ENCODE peak calls at places on chromosomes 5 and 9, in four cellular contexts. U is RWPE1, X is lower leg skin, Q is cardiac fibroblast. E is an unnamed sample.

GRCh38 chr5:91076138-91076537 is 307.0 kb downstream of the ARRDC3 start:
- DNase-seq in U (no peak), X (no peak), Q (peak), E (no peak)

GRCh38 chr5:84248013-84248412 is 136.7 kb downstream of the EDIL3 start:
- DNase-seq in U (no peak), X (no peak), Q (no peak), E (no peak)

GRCh38 chr9:72424131-72424530 is 59.1 kb upstream of the ZFAND5 start:
- DNase-seq in U (no peak), X (no peak), Q (no peak), E (no peak)

GRCh38 chr5:34630596-34630995 is 25.5 kb upstream of the RAI14 start:
- DNase-seq in U (no peak), X (no peak), Q (no peak), E (no peak)

GRCh38 chr5:121681200-121681855 is 170.4 kb upstream of the FTMT start:
- DNase-seq in U (no peak), X (no peak), Q (no peak), E (no peak)

GRCh38 chr9:112360047-112360804 is 19.7 kb upstream of the HSDL2 start:
- DNase-seq in U (no peak), X (no peak), Q (peak), E (peak)

GRCh38 chr5:179167871-179168451 is 107.8 kb downstream of the ZNF354C start:
- DNase-seq in U (no peak), X (no peak), Q (no peak), E (no peak)

GRCh38 chr5:116573617-116574431 is 799 bp downstream of the SEMA6A start:
- DNase-seq in U (no peak), X (no peak), Q (peak), E (peak)

GRCh38 chr9:93072383-93072795 is 13.9 kb downstream of the SUSD3 start:
- DNase-seq in U (no peak), X (no peak), Q (no peak), E (peak)

GRCh38 chr5:139061274-139061673 is 136.9 kb downstream of the SIL1 start:
- DNase-seq in U (peak), X (no peak), Q (peak), E (peak)

GRCh38 chr5:59596586-59597348 is 296.8 kb downstream of the PDE4D start:
- DNase-seq in U (peak), X (no peak), Q (peak), E (peak)

GRCh38 chr9:83154087-83154736 is 91.3 kb upstream of the RASEF start:
- DNase-seq in U (peak), X (no peak), Q (peak), E (peak)

GRCh38 chr5:1519631-1520141 is 4.1 kb downstream of the LPCAT1 start:
- DNase-seq in U (no peak), X (no peak), Q (no peak), E (no peak)

GRCh38 chr5:849651-850301 is 1.0 kb downstream of the ZDHHC11 start:
- DNase-seq in U (no peak), X (no peak), Q (no peak), E (no peak)

GRCh38 chr9:72351538-72352453 is 13.2 kb downstream of the ZFAND5 start:
- DNase-seq in U (no peak), X (no peak), Q (peak), E (peak)

GRCh38 chr9:92920437-92920836 is 26.9 kb upstream of the FGD3 start:
- DNase-seq in U (no peak), X (no peak), Q (no peak), E (no peak)

GRCh38 chr5:91130759-91131158 is 252.4 kb downstream of the ARRDC3 start:
- DNase-seq in U (no peak), X (no peak), Q (no peak), E (no peak)

GRCh38 chr9:33851301-33851700 is 34.3 kb downstream of the UBE2R2 start:
- DNase-seq in U (no peak), X (no peak), Q (peak), E (no peak)

GRCh38 chr5:132658383-132659302 is 670 bp downstream of the IL13 start:
- DNase-seq in U (no peak), X (no peak), Q (no peak), E (no peak)

GRCh38 chr9:32551491-32552049 is 557 bp upstream of the SMIM27 start:
- DNase-seq in U (peak), X (peak), Q (no peak), E (no peak)

GRCh38 chr9:130200038-130200979 is 28.1 kb downstream of the NCS1 start:
- DNase-seq in U (no peak), X (no peak), Q (no peak), E (no peak)

GRCh38 chr9:127875306-127875966 is 2.0 kb downstream of the AK1 start:
- DNase-seq in U (no peak), X (no peak), Q (no peak), E (no peak)

GRCh38 chr5:115770466-115770865 is 46.0 kb downstream of the CDO1 start:
- DNase-seq in U (no peak), X (no peak), Q (no peak), E (no peak)

GRCh38 chr5:926416-927171 is 33.9 kb downstream of the TRIP13 start:
- DNase-seq in U (peak), X (no peak), Q (peak), E (no peak)

GRCh38 chr5:75885849-75886596 is 168.8 kb upstream of the POC5 start:
- DNase-seq in U (no peak), X (no peak), Q (no peak), E (peak)
- TF ChIP-seq CTCF in U (peak), X (no peak), Q (no peak), E (no peak)

GRCh38 chr5:172052454-172053236 is 46.2 kb upstream of the FBXW11 start:
- DNase-seq in U (no peak), X (no peak), Q (peak), E (no peak)
- TF ChIP-seq CTCF in U (no peak), X (no peak), Q (peak), E (no peak)

DNA sequence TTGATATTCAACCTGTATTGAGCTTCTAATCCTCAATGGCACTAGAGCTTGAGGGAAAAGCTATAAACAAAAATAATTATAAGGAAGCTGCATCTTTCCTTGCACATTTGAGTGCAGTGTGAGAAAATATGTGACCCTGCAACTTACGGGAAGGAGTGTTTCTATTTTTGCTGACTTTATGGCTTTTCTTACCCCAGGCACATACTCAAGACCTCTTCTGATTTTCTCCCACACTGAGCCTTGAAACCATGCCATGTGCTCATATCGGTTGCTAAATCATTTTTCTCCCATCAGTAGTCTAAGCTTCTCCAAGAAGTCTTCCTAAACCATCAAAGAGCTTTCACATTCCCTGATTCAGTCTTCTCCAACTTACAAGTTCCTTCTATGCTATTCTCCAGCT is 91.5 kb downstream of the CDH6 start:
- DNase-seq in U (no peak), X (no peak), Q (no peak), E (no peak)
- TF ChIP-seq CTCF in U (no peak), X (no peak), Q (no peak), E (no peak)

GRCh38 chr5:68446487-68446894 is 230.9 kb downstream of the PIK3R1 start:
- DNase-seq in U (no peak), X (no peak), Q (no peak), E (no peak)
- TF ChIP-seq CTCF in U (no peak), X (no peak), Q (no peak), E (no peak)

GRCh38 chr5:111163000-111163399 is 61.2 kb upstream of the CAMK4 start:
- DNase-seq in U (no peak), X (no peak), Q (no peak), E (no peak)

GRCh38 chr5:111165058-111165457 is 59.1 kb upstream of the CAMK4 start:
- DNase-seq in U (no peak), X (no peak), Q (no peak), E (no peak)

GRCh38 chr5:111158105-111158744 is 66.0 kb upstream of the CAMK4 start:
- DNase-seq in U (peak), X (peak), Q (peak), E (peak)

DNA sequence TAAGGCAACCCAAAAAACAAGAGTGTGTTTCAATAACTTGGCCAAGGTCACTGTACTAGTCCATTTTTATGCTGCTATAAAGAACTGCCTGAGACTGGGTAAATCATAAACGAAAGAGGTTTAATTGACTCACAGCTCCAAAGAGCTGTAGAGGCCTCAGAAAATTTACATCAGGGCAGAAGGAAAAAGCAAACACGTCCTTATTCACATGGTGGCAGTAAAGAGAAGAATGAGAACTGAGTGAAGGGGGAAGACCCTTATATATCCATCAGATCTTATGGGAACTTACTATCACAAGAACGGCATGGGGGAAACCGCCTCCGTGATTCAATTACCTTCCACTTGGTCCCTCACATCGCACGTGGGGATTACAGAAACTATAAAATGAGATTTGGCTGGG is 64.3 kb upstream of the CAMK4 start:
- DNase-seq in U (no peak), X (no peak), Q (no peak), E (no peak)
- TF ChIP-seq CTCF in U (no peak), X (no peak), Q (no peak), E (no peak)

DNA sequence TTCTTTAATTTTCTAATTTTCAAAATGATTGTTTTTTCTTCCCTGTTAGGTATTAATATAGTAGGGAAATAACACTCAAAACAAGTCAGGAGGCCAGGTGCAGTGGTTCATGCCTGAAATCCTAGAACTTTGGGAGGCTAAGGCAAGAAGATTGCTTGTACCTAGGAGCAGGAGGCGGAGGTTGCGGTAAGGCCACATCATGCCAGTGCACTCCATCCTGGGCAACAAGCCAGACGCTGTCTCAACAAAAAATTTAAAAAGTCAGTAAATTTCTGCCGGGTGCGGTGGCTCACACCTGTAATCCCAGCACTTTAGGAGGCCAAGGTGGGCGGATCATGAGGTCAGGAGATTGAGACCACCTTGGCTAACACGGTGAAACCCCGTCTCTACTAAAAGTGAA is 10.2 kb upstream of the CDK7 start:
- DNase-seq in U (no peak), X (no peak), Q (no peak), E (no peak)
- TF ChIP-seq CTCF in U (no peak), X (no peak), Q (no peak), E (no peak)

DNA sequence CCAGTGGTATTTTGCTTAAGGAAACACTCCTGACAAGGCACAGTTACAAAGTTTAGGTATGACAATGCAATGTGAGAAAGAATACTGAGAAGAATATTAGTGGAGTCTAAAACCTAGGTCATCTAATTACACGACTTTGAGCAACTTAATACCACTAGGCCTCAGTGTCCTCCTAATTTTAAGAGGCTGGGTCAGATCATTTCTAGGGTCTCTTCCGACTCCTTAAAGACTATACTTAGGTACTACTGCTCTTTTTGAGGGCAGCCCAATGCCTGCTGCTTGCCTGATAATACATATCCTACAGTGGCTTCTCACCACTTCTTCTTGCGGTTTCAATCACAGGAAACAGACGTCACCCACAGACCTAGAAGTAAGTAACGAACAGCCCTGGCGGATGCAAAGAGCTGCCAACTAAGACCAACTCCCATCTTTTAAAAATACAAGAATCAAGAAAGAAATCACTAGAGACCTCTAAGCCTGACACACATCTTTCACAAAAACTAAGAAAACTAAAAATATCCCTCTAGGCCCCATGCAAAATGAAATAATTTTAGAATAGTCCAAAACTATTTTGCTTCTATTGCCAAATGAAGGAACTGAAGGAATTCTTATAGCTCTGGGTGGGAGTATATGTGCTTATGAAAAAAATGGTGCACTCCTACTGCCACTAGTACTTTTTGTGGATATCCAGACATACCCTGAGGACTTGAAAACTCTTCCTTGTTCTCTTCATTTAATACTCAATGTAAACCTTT is 13.1 kb downstream of the DIAPH1 start:
- DNase-seq in U (no peak), X (peak), Q (peak), E (peak)
- TF ChIP-seq CTCF in U (no peak), X (no peak), Q (no peak), E (no peak)

GRCh38 chr9:68690088-68690487 is 15.0 kb upstream of the PIP5K1B start:
- DNase-seq in U (no peak), X (no peak), Q (no peak), E (peak)

GRCh38 chr9:68683433-68683832 is 21.6 kb upstream of the PIP5K1B start:
- DNase-seq in U (no peak), X (no peak), Q (no peak), E (no peak)

GRCh38 chr9:68685213-68685612 is 19.8 kb upstream of the PIP5K1B start:
- DNase-seq in U (no peak), X (no peak), Q (no peak), E (no peak)

DNA sequence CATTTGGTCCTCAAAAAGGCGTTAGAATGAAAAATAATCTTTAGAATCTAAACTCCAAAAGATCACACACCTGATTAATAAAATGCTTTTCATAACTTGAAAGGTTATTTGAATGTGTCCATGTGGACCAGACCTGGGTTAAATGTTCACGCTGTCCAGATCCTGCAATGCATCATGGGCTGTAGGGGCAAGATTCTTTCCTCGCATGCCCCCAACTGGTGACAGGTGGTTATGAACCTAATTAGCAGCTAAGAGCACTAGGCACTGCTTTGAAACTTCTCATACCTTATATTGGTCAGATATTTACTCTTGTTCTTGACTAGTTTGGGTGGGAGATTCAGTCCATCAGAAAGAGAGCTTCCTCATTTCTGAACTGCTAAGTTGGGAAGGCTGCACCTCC is 19.3 kb upstream of the PIP5K1B start:
- DNase-seq in U (no peak), X (no peak), Q (no peak), E (peak)
- TF ChIP-seq CTCF in U (no peak), X (no peak), Q (peak), E (no peak)

GRCh38 chr5:53481887-53482716 is 1.7 kb downstream of the FST start:
- DNase-seq in U (peak), X (peak), Q (peak), E (peak)
- TF ChIP-seq CTCF in U (peak), X (no peak), Q (peak), E (peak)

GRCh38 chr9:35385042-35385441 is 104.9 kb upstream of the RUSC2 start:
- DNase-seq in U (no peak), X (no peak), Q (peak), E (peak)
- TF ChIP-seq CTCF in U (no peak), X (no peak), Q (peak), E (no peak)